ENCODE peak calls at places on chromosomes 16 and 17, in nine cellular contexts. M is foreskin keratinocyte, A is gastrocnemius medialis, H is fibroblast of lung, W is PC-9, O is cardiac muscle cell, T is thoracic aorta, D is upper lobe of right lung, S is IMR-90. P is an unnamed sample.

GRCh38 chr17:63996430-63997182 is 1.5 kb upstream of the PRR29 start:
- DNase-seq in M (no peak), A (no peak), H (no peak), W (no peak), O (no peak), T (no peak), D (peak), S (no peak), P (no peak)

GRCh38 chr16:77871932-77872331 is 83.6 kb downstream of the VAT1L start:
- DNase-seq in M (no peak), A (no peak), H (no peak), W (no peak), O (no peak), T (no peak), D (no peak), S (no peak), P (no peak)

GRCh38 chr17:79272666-79273219 is 198.1 kb downstream of the ENGASE start:
- DNase-seq in M (peak), A (no peak), H (no peak), W (peak), O (no peak), T (no peak), D (no peak), S (peak), P (peak)

GRCh38 chr16:58127033-58127556 is 2.1 kb downstream of the CFAP20 start:
- DNase-seq in M (no peak), A (no peak), H (peak), W (no peak), O (peak), T (no peak), D (no peak), S (peak), P (no peak)

GRCh38 chr16:57834936-57835335 is 32.6 kb upstream of the KIFC3 start:
- DNase-seq in M (peak), A (no peak), H (peak), W (peak), O (peak), T (no peak), D (no peak), S (peak), P (peak)

GRCh38 chr16:59192551-59193199 is 458.6 kb upstream of the GOT2 start:
- DNase-seq in M (no peak), A (no peak), H (peak), W (no peak), O (no peak), T (no peak), D (no peak), S (peak), P (no peak)

GRCh38 chr16:73768786-73769203 is 527.8 kb upstream of the PSMD7 start:
- DNase-seq in M (no peak), A (peak), H (no peak), W (no peak), O (peak), T (peak), D (no peak), S (no peak), P (no peak)

GRCh38 chr16:57266531-57267268 is 17.8 kb downstream of the PLLP start:
- DNase-seq in M (no peak), A (no peak), H (peak), W (no peak), O (peak), T (no peak), D (no peak), S (no peak), P (peak)

GRCh38 chr17:72530409-72530808 is 409.6 kb downstream of the SOX9 start:
- DNase-seq in M (no peak), A (no peak), H (no peak), W (no peak), O (no peak), T (no peak), D (no peak), S (no peak), P (no peak)

GRCh38 chr16:79297297-79297696 is 303.2 kb downstream of the MAF start:
- DNase-seq in M (no peak), A (no peak), H (no peak), W (no peak), O (no peak), T (no peak), D (no peak), S (no peak), P (no peak)

GRCh38 chr17:62693616-62694415 is 66.3 kb downstream of the MRC2 start:
- DNase-seq in M (no peak), A (no peak), H (peak), W (no peak), O (no peak), T (no peak), D (no peak), S (no peak), P (no peak)

GRCh38 chr16:15856901-15857778 is at the start of gene MYH11:
- DNase-seq in M (peak), A (no peak), H (no peak), W (no peak), O (no peak), T (no peak), D (no peak), S (no peak), P (no peak)

GRCh38 chr17:68908045-68908444 is 47.1 kb downstream of the ABCA8 start:
- DNase-seq in M (no peak), A (no peak), H (no peak), W (no peak), O (no peak), T (no peak), D (no peak), S (no peak), P (no peak)

GRCh38 chr17:68906638-68907037 is 48.6 kb downstream of the ABCA8 start:
- DNase-seq in M (no peak), A (no peak), H (peak), W (no peak), O (peak), T (no peak), D (no peak), S (peak), P (no peak)

GRCh38 chr17:68909066-68909465 is 46.1 kb downstream of the ABCA8 start:
- DNase-seq in M (peak), A (peak), H (peak), W (peak), O (peak), T (no peak), D (no peak), S (peak), P (peak)

GRCh38 chr17:68897557-68897956 is 57.6 kb downstream of the ABCA8 start:
- DNase-seq in M (no peak), A (no peak), H (no peak), W (no peak), O (no peak), T (no peak), D (no peak), S (no peak), P (no peak)

DNA sequence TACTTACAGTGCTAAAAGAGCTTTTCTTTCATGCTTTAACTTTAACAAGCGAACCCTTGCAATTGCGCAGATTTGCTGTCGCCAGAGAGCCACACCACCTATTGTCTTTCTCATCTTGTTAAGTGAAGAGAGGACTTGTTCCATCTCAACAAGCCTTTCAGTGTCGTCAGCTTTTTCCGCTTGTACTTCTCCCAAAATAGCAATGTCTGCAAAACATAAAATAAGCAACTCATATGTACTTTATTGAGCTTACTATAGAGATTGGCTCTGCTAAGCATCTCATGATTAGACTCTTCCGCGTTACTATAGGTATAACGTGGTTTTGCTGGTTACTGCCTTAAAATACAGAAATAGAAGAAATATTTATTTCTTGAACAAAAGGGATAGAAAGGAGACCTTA is 51.9 kb downstream of the ABCA8 start:
- DNase-seq in M (no peak), A (no peak), H (no peak), W (no peak), O (no peak), T (no peak), D (no peak), S (no peak), P (no peak)
- H3K27ac ChIP-seq in M (no peak), A (no peak), H (no peak), W (no peak), O (no peak), T (no peak), D (no peak), S (no peak), P (no peak)

GRCh38 chr17:9645858-9646555 is 690 bp downstream of the USP43 start:
- DNase-seq in M (no peak), A (no peak), H (peak), W (peak), O (peak), T (no peak), D (peak), S (no peak), P (peak)
- TF ChIP-seq CTCF in M (peak), A (no peak), H (no peak), W (no peak), O (no peak), T (no peak), D (peak), S (no peak), P (peak)

GRCh38 chr17:49455226-49455968 is 39.7 kb upstream of the NGFR start:
- DNase-seq in M (no peak), A (no peak), H (no peak), W (no peak), O (no peak), T (no peak), D (no peak), S (no peak), P (no peak)

GRCh38 chr17:49454050-49454449 is 39.4 kb upstream of the PHB1 start:
- DNase-seq in M (no peak), A (no peak), H (peak), W (no peak), O (peak), T (no peak), D (no peak), S (peak), P (no peak)

GRCh38 chr17:49450181-49450580 is 35.5 kb upstream of the PHB1 start:
- DNase-seq in M (no peak), A (no peak), H (no peak), W (no peak), O (no peak), T (no peak), D (no peak), S (no peak), P (no peak)

GRCh38 chr17:49450735-49451134 is 36.1 kb upstream of the PHB1 start:
- DNase-seq in M (peak), A (no peak), H (peak), W (no peak), O (no peak), T (no peak), D (no peak), S (peak), P (peak)

DNA sequence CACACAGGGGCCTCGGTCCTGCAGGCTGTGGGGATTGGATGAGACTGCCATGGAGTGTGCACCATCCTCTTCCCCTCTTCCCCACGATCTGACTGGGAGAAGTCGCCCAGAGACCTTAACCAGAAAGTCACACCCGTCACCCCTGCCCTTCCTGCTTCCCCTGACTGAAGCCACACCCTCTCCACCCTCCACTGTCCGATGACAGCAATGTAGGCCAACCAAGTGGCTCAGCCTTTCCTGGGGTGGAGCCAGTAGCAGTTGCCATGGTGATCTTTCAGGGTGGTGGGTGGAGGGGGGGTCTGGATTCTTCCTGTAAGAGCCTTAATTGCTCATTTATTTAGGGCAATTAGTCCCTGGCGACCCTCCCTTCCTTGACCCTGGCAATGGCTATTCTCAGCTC is 37.5 kb upstream of the PHB1 start:
- DNase-seq in M (no peak), A (no peak), H (no peak), W (no peak), O (no peak), T (no peak), D (no peak), S (no peak), P (no peak)
- H3K27ac ChIP-seq in M (no peak), A (no peak), H (no peak), W (no peak), O (no peak), T (no peak), D (no peak), S (no peak), P (no peak)

GRCh38 chr17:51507444-51507843 is 247.1 kb downstream of the UTP18 start:
- DNase-seq in M (no peak), A (no peak), H (no peak), W (no peak), O (no peak), T (no peak), D (no peak), S (no peak), P (no peak)
- TF ChIP-seq CTCF in M (no peak), A (no peak), H (no peak), W (no peak), O (no peak), T (no peak), D (no peak), S (no peak), P (no peak)

DNA sequence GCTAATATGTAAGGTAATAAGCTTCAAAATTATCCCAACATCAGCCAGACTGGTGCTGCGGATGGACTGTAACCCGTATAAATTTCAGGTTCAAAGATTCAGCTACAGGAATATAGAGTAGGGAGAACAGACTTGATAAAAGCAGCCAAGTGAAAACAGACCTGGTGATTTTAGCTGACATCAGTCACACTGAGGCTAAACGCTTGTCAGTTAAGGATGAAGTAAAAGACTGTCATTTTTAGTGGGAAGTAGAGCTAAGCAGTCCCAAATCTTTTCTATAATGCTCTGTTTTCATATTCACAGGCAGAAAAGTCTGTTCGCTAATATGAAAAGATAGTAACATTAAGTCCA is 35.4 kb downstream of the CMTM4 start:
- DNase-seq in M (no peak), A (no peak), H (no peak), W (no peak), O (no peak), T (no peak), D (no peak), S (no peak), P (no peak)
- H3K27ac ChIP-seq in M (no peak), A (peak), H (peak), W (peak), O (peak), T (peak), D (peak), S (no peak), P (no peak)

GRCh38 chr16:88287219-88287618 is 95.5 kb upstream of the ZNF469 start:
- DNase-seq in M (no peak), A (no peak), H (peak), W (no peak), O (no peak), T (no peak), D (no peak), S (no peak), P (no peak)
- TF ChIP-seq CTCF in M (peak), A (peak), H (peak), W (peak), O (peak), T (no peak), D (peak), S (peak), P (peak)

P was measured in RWPE1.